ENCODE peak calls at places on chromosomes 1 and 21, in eight cellular contexts. I, L, J, P, E, X, V and Y are unnamed samples. For H3K27me3 and H3K36me3, the result is how much of the 10 kb centered on the place peaks cover.

GRCh38 chr1:39866767-39867166 is 16.5 kb downstream of the TRIT1 start:
- DNase-seq in V (no peak), L (no peak), J (no peak), I (no peak), P (no peak), X (no peak), E (no peak), Y (no peak)

GRCh38 chr21:31235671-31236450 is 108.2 kb downstream of the TIAM1 start:
- DNase-seq in P (no peak), J (no peak), E (no peak), L (no peak), V (no peak), X (no peak), I (no peak), Y (no peak)

GRCh38 chr1:117754061-117754969 is 148.5 kb downstream of the TENT5C start:
- DNase-seq in P (peak), I (peak), V (no peak), L (peak), E (no peak), J (no peak), X (no peak), Y (no peak)

GRCh38 chr1:201468501-201468843 is 516 bp downstream of the PHLDA3 start:
- DNase-seq in E (peak), I (no peak), P (no peak), X (no peak), V (no peak), J (no peak), L (peak), Y (peak)

GRCh38 chr1:165354739-165355138 is 1.8 kb downstream of the LMX1A start:
- DNase-seq in V (no peak), I (no peak), L (no peak), P (no peak), E (no peak), J (no peak), X (no peak), Y (no peak)

GRCh38 chr1:114671011-114671938 is 1.4 kb upstream of the DENND2C start:
- DNase-seq in E (no peak), V (no peak), J (no peak), L (no peak), P (no peak), X (no peak), I (no peak), Y (no peak)

GRCh38 chr1:228311091-228311490 is 95.5 kb downstream of the TRIM11 start:
- DNase-seq in X (no peak), E (peak), I (no peak), P (no peak), J (no peak), V (no peak), L (peak), Y (no peak)

GRCh38 chr1:10074059-10074854 is 41.5 kb downstream of the UBE4B start:
- DNase-seq in P (no peak), L (no peak), J (peak), I (peak), E (peak), V (no peak), X (peak), Y (peak)

GRCh38 chr1:71593523-71593922 is 512.7 kb upstream of the ZRANB2 start:
- DNase-seq in V (no peak), I (no peak), L (no peak), P (no peak), J (no peak), X (no peak), E (no peak), Y (no peak)

GRCh38 chr1:234529095-234529494 is 50.1 kb upstream of the TARBP1 start:
- DNase-seq in E (no peak), P (no peak), X (no peak), V (no peak), J (no peak), I (no peak), L (no peak), Y (no peak)

GRCh38 chr1:89553195-89553584 is 28.6 kb downstream of the LRRC8B start:
- DNase-seq in E (no peak), P (no peak), V (no peak), L (no peak), I (no peak), X (no peak), J (no peak), Y (no peak)

GRCh38 chr1:178564086-178564782 is 51.3 kb downstream of the TEX35 start:
- DNase-seq in E (no peak), X (no peak), V (no peak), J (no peak), P (no peak), I (no peak), L (no peak), Y (no peak)

DNA sequence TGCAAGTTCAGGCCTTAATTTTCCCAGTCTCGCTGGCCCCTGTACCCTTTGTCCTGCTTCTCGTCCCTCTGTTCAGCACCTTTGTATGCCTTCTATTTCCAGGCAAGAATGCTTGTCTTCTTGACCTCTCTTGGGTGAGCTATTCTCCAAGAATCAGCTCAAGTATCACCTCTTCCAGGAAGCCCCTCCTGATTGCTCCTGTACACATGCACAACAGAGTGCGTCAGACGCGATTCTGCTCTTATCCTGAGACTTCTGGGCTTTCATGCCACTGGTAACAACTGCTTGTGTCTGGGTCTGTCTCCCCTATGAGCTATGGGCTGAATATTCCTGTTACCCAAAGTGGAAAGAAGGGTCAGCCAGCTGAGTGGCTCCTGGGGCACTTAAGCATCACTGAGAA is 170.8 kb downstream of the GRIK3 start:
- DNase-seq in P (no peak), I (no peak), L (no peak), X (no peak), J (no peak), V (no peak), E (no peak), Y (no peak)
- H3K27me3 ChIP-seq in P (under half), I (under half), L (under half), X (under half), J (under half), V (under half), E (under half), Y (under half)

GRCh38 chr1:170669036-170669435 is 5.1 kb downstream of the PRRX1 start:
- DNase-seq in L (no peak), E (no peak), V (no peak), J (no peak), I (no peak), X (no peak), P (no peak), Y (no peak)
- H3K4me3 ChIP-seq in L (peak), E (no peak), V (peak), J (no peak), I (no peak), X (no peak), P (no peak), Y (no peak)

GRCh38 chr1:207818971-207819451 is 67.2 kb downstream of the CD46 start:
- DNase-seq in I (no peak), P (no peak), J (no peak), L (no peak), X (no peak), E (no peak), V (no peak), Y (no peak)
- H3K36me3 ChIP-seq in I (under half), P (under half), J (under half), L (under half), X (under half), E (half or more), V (under half), Y (under half)

DNA sequence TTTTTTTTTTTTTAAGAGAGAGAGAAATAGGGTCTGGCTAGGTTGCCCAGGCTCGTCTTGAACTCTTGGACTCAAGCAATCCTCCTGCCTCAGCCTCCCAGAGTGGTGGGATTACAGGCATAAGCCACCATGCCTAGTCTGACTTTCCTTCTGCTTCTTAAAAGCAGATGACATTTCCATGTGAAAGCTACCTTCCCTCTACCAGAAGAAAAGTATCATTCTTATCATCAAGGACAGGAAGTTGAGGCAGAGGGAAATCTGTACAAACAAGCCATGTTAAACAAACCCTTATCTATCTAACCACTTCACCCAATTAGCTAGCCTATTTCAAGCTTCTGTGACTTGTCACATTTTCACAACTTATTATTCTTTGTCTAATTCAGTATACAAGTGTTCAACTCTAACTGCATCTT is 54.8 kb downstream of the SAMSN1 start:
- DNase-seq in E (no peak), V (no peak), X (no peak), J (no peak), L (no peak), I (no peak), P (no peak), Y (no peak)
- H3K27me3 ChIP-seq in E (under half), V (under half), X (under half), J (under half), L (under half), I (under half), P (under half), Y (under half)

GRCh38 chr1:118984086-118984989 is 3.8 kb downstream of the TBX15 start:
- DNase-seq in V (no peak), I (no peak), P (no peak), X (no peak), E (no peak), J (no peak), L (no peak), Y (no peak)
- H3K4me3 ChIP-seq in V (peak), I (no peak), P (no peak), X (no peak), E (peak), J (no peak), L (no peak), Y (no peak)

DNA sequence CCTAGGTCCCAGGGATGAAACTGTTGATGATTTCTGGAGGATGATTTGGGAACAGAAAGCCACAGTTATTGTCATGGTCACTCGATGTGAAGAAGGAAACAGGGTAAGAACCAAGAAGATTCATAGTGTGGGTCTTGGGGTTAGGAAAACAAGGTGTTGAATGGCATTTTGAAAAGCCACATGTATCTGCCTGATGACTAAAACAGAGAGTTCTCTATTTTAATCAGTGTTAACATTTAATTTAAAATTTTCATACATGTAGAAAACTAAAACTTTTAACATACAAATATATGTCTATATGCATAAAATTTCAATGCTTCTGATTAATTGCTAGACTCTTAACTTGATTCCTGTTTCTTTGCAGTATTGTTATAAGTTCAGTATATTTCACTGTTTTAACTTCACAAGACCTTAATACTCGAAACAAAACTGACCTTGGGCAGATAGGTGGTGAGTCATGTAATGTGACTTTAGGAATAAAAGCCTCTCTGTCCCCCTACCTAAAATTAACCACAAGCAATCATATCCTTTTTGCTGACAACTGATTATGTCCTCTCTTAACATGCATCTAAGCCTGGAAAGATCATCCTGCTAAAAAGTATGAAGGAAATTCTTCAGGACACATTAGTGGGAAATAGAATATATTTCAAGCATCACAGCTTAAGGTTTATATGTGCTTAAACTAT is 95.6 kb downstream of the PTPRC start:
- DNase-seq in L (no peak), J (no peak), I (no peak), E (no peak), P (no peak), X (peak), V (no peak), Y (peak)
- H3K36me3 ChIP-seq in L (under half), J (under half), I (half or more), E (under half), P (under half), X (under half), V (under half), Y (under half)

GRCh38 chr1:214018605-214019268 is 31.0 kb downstream of the PROX1 start:
- DNase-seq in L (no peak), X (peak), P (no peak), V (no peak), J (no peak), I (no peak), E (no peak), Y (peak)

GRCh38 chr1:214021321-214021720 is 33.5 kb downstream of the PROX1 start:
- DNase-seq in X (no peak), L (no peak), I (no peak), P (no peak), E (no peak), V (no peak), J (no peak), Y (no peak)

GRCh38 chr1:214022229-214022791 is 34.5 kb downstream of the PROX1 start:
- DNase-seq in X (no peak), I (no peak), P (no peak), V (no peak), J (no peak), L (no peak), E (no peak), Y (no peak)

GRCh38 chr1:214022810-214023425 is 35.1 kb downstream of the PROX1 start:
- DNase-seq in E (no peak), I (no peak), P (no peak), J (no peak), X (no peak), V (no peak), L (no peak), Y (no peak)

GRCh38 chr1:214019499-214019898 is 31.7 kb downstream of the PROX1 start:
- DNase-seq in E (no peak), J (no peak), L (no peak), I (no peak), P (no peak), V (no peak), X (no peak), Y (no peak)
- H3K27me3 ChIP-seq in E (under half), J (under half), L (under half), I (under half), P (under half), V (under half), X (under half), Y (under half)

GRCh38 chr21:42234464-42235241 is 15.7 kb downstream of the ABCG1 start:
- DNase-seq in V (no peak), X (no peak), J (no peak), I (peak), E (peak), L (peak), P (no peak), Y (peak)
- H3K4me3 ChIP-seq in V (peak), X (peak), J (peak), I (peak), E (peak), L (peak), P (peak), Y (peak)

GRCh38 chr1:150829751-150830150 is 21.7 kb upstream of the CTSK start:
- DNase-seq in P (no peak), L (no peak), J (no peak), E (no peak), I (no peak), V (no peak), X (no peak), Y (no peak)
- H3K36me3 ChIP-seq in P (under half), L (under half), J (under half), E (half or more), I (half or more), V (under half), X (under half), Y (under half)